ENCODE peak calls at places on chromosomes 13 and 19, in seven cellular contexts. J is DMS 273 treated with DMSO at 0.1 percent for 48 hours; C is ELR; X is stimulated activated CD8-positive, alpha-beta memory T cell treated with anti-CD3 and anti-CD28 coated beads, Interleukin-4, amount 100 ng/mL, for 4 hours; I is cardiac muscle cell; P is stomach; K is Kasumi-1. F is an unnamed sample.

GRCh38 chr13:100544866-100545683 is 43.5 kb downstream of the GGACT start:
- DNase-seq in P (peak), J (no peak), C (no peak), I (no peak), K (no peak), X (no peak), F (no peak)

GRCh38 chr19:8147579-8147978 is 1.8 kb downstream of the FBN3 start:
- DNase-seq in I (no peak), K (no peak), J (no peak), C (no peak), P (no peak), X (no peak), F (no peak)

GRCh38 chr19:48632692-48633147 is 4.5 kb downstream of the DBP start:
- DNase-seq in X (no peak), I (no peak), P (no peak), J (no peak), K (no peak), C (peak), F (no peak)

GRCh38 chr19:35142531-35143230 is 374 bp upstream of the FXYD7 start:
- DNase-seq in K (peak), I (peak), J (no peak), C (peak), P (peak), X (peak), F (peak)

GRCh38 chr19:15466851-15467733 is 2.7 kb upstream of the RASAL3 start:
- DNase-seq in J (no peak), K (peak), I (no peak), C (peak), P (no peak), X (no peak), F (no peak)

GRCh38 chr13:69423844-69424243 is 683.8 kb upstream of the ATXN8OS start:
- DNase-seq in I (no peak), J (no peak), P (no peak), K (no peak), X (no peak), C (no peak), F (no peak)

GRCh38 chr19:18517606-18518005 is 4.3 kb downstream of the ELL start:
- DNase-seq in C (no peak), K (no peak), P (no peak), J (no peak), X (no peak), I (no peak), F (no peak)

GRCh38 chr19:41911889-41912731 is 16.1 kb downstream of the ERFL start:
- DNase-seq in X (no peak), I (no peak), K (no peak), C (no peak), P (no peak), J (no peak), F (no peak)

GRCh38 chr13:101875717-101876393 is 423.4 kb downstream of the ITGBL1 start:
- DNase-seq in X (no peak), P (no peak), I (no peak), J (no peak), K (no peak), C (peak), F (no peak)

GRCh38 chr19:3190470-3190770 is 4.7 kb downstream of the NCLN start:
- DNase-seq in I (no peak), C (no peak), P (no peak), X (no peak), J (no peak), K (no peak), F (no peak)

GRCh38 chr13:27728271-27728670 is 64.0 kb upstream of the GSX1 start:
- DNase-seq in K (no peak), C (peak), J (no peak), I (no peak), X (no peak), P (no peak), F (no peak)

GRCh38 chr19:48685583-48685982 is 10.2 kb upstream of the FUT2 start:
- DNase-seq in I (no peak), K (no peak), P (no peak), C (no peak), J (no peak), X (no peak), F (no peak)

GRCh38 chr13:99015606-99016520 is 38.0 kb upstream of the DOCK9 start:
- DNase-seq in P (no peak), C (no peak), I (no peak), X (no peak), J (no peak), K (no peak), F (no peak)

GRCh38 chr19:47610902-47611301 is 2.0 kb downstream of the BICRA start:
- DNase-seq in I (no peak), X (no peak), P (peak), J (no peak), C (no peak), K (no peak), F (no peak)

GRCh38 chr13:102395174-102395573 is 6.7 kb downstream of the FGF14 start:
- DNase-seq in J (no peak), C (no peak), P (no peak), K (no peak), I (no peak), X (no peak), F (no peak)

GRCh38 chr19:35346193-35347052 is 1.3 kb upstream of the FFAR1 start:
- DNase-seq in J (no peak), P (peak), I (no peak), C (no peak), K (peak), X (peak), F (no peak)

GRCh38 chr19:1354496-1355257 is 29.0 kb upstream of the NDUFS7 start:
- DNase-seq in J (peak), P (peak), X (peak), I (peak), K (peak), C (peak), F (peak)

GRCh38 chr19:5334366-5334739 is 6.3 kb downstream of the PTPRS start:
- DNase-seq in P (no peak), C (no peak), X (no peak), I (no peak), K (no peak), J (no peak), F (no peak)

GRCh38 chr19:18114483-18114882 is 16.9 kb downstream of the MAST3 start:
- DNase-seq in C (no peak), K (no peak), X (no peak), I (no peak), P (no peak), J (no peak), F (no peak)

GRCh38 chr19:9309974-9310446 is 372 bp upstream of the ZNF699 start:
- DNase-seq in K (peak), P (peak), X (no peak), C (peak), I (peak), J (no peak), F (peak)

GRCh38 chr19:1691589-1692290 is 39.3 kb upstream of the TCF3 start:
- DNase-seq in C (no peak), J (no peak), P (no peak), X (no peak), K (no peak), I (no peak), F (no peak)

GRCh38 chr19:6720369-6721112 is at the start of gene C3:
- DNase-seq in I (no peak), K (no peak), P (peak), X (no peak), C (peak), J (no peak), F (peak)

GRCh38 chr13:59345316-59345715 is 818.4 kb downstream of the DIAPH3 start:
- DNase-seq in K (no peak), I (no peak), J (no peak), X (no peak), C (no peak), P (no peak), F (no peak)

GRCh38 chr19:41030651-41031050 is 39.6 kb downstream of the CYP2B6 start:
- DNase-seq in P (no peak), J (no peak), C (no peak), I (no peak), X (no peak), K (no peak), F (no peak)

GRCh38 chr13:91346848-91347211 is 657 bp upstream of the MIR17HG start:
- DNase-seq in C (peak), I (peak), P (no peak), J (no peak), K (peak), X (peak), F (peak)

GRCh38 chr13:19089315-19089714 is 92.3 kb downstream of the TUBA3C start:
- DNase-seq in X (no peak), C (no peak), P (no peak), K (peak), J (no peak), I (no peak), F (no peak)

GRCh38 chr13:65855276-65855675 is 1374.9 kb downstream of the PCDH9 start:
- DNase-seq in X (no peak), C (no peak), J (no peak), P (no peak), K (no peak), I (no peak), F (no peak)

F was measured in AML-193.